ENCODE peak calls at places on chromosomes 13 and 19, in four cellular contexts. P, R, F and N are unnamed samples.
A peak's percentile ranks its signal among the peaks of the same experiment; 100 is the strongest.

GRCh38 chr19:40633207-40633606 is 32.0 kb downstream of the LTBP4 start:
- DNase-seq in R (peak; percentile 25), P (no peak), F (no peak), N (no peak)

GRCh38 chr19:10290876-10291553 is 1.3 kb downstream of the ICAM5 start:
- DNase-seq in F (no peak), P (peak; percentile 79), R (peak; percentile 43), N (peak; percentile 70)

GRCh38 chr13:49063526-49063925 is 87.8 kb downstream of the FNDC3A start:
- DNase-seq in F (no peak), R (no peak), P (no peak), N (no peak)

GRCh38 chr13:110109910-110110309 is 197.0 kb downstream of the COL4A1 start:
- DNase-seq in P (no peak), F (no peak), R (no peak), N (no peak)

GRCh38 chr19:56120371-56121179 is 520 bp downstream of the ZNF787 start:
- DNase-seq in R (peak; percentile 86), P (peak; percentile 92), F (no peak), N (peak; percentile 95)

GRCh38 chr13:42720116-42720857 is 61.1 kb upstream of the FAM216B start:
- DNase-seq in R (peak; percentile 7), P (no peak), F (peak; percentile 13), N (no peak)

GRCh38 chr19:5154129-5154798 is 185.4 kb downstream of the KDM4B start:
- DNase-seq in P (peak; percentile 75), R (peak; percentile 52), F (no peak), N (peak; percentile 82)

GRCh38 chr13:24851546-24851945 is 87.6 kb downstream of the RNF17 start:
- DNase-seq in R (no peak), P (no peak), F (no peak), N (no peak)

GRCh38 chr19:11195169-11195568 is 2.2 kb downstream of the KANK2 start:
- DNase-seq in P (no peak), R (no peak), F (no peak), N (no peak)

GRCh38 chr13:99220199-99220931 is 19.7 kb downstream of the UBAC2 start:
- DNase-seq in R (no peak), F (no peak), P (no peak), N (no peak)

GRCh38 chr19:4987286-4987685 is 18.4 kb downstream of the KDM4B start:
- DNase-seq in P (no peak), R (no peak), F (no peak), N (no peak)

GRCh38 chr13:96966415-96967102 is 27.7 kb downstream of the OXGR1 start:
- DNase-seq in R (no peak), P (no peak), F (no peak), N (no peak)

GRCh38 chr19:46069841-46070341 is 29.1 kb upstream of the IGFL4 start:
- DNase-seq in F (no peak), R (peak; percentile 42), P (no peak), N (no peak)

GRCh38 chr13:45368571-45368970 is 27.6 kb upstream of the TPT1 start:
- DNase-seq in P (no peak), R (no peak), F (no peak), N (no peak)

GRCh38 chr13:97262058-97262457 is 39.9 kb downstream of the MBNL2 start:
- DNase-seq in P (no peak), F (no peak), R (no peak), N (no peak)

GRCh38 chr13:110536006-110536693 is 25.4 kb downstream of the RAB20 start:
- DNase-seq in F (no peak), R (no peak), P (no peak), N (no peak)

GRCh38 chr13:111610077-111610476 is 289.6 kb downstream of the TEX29 start:
- DNase-seq in P (no peak), R (no peak), F (no peak), N (no peak)

GRCh38 chr13:33537691-33538090 is 252.1 kb upstream of the STARD13 start:
- DNase-seq in F (no peak), R (no peak), P (no peak), N (no peak)

GRCh38 chr19:40147338-40147692 is 43.9 kb upstream of the MAP3K10 start:
- DNase-seq in P (no peak), F (no peak), R (no peak), N (no peak)

GRCh38 chr19:41928221-41928683 is at the start of gene ERFL:
- DNase-seq in R (no peak), P (peak; percentile 75), F (no peak), N (peak; percentile 68)

GRCh38 chr13:110685305-110685704 is 20.6 kb downstream of the CARS2 start:
- DNase-seq in R (no peak), P (no peak), F (no peak), N (no peak)

GRCh38 chr19:54470991-54471782 is 1.9 kb downstream of the CDC42EP5 start:
- DNase-seq in P (no peak), R (no peak), F (no peak), N (no peak)

GRCh38 chr13:102400619-102401125 is 1.2 kb downstream of the FGF14 start:
- DNase-seq in P (no peak), F (no peak), R (no peak), N (peak; percentile 73)

GRCh38 chr19:45539460-45539859 is 32.2 kb downstream of the VASP start:
- DNase-seq in P (no peak), R (no peak), F (no peak), N (no peak)

GRCh38 chr19:2719910-2720776 is 1.0 kb downstream of the DIRAS1 start:
- DNase-seq in F (no peak), P (no peak), R (no peak), N (peak; percentile 84)

GRCh38 chr19:16051254-16052025 is 24.9 kb upstream of the TPM4 start:
- DNase-seq in R (no peak), F (no peak), P (no peak), N (no peak)

GRCh38 chr13:108176685-108177274 is 38.6 kb downstream of the LIG4 start:
- DNase-seq in P (peak; percentile 25), R (peak; percentile 42), F (no peak), N (peak; percentile 46)

GRCh38 chr13:110700186-110700585 is 5.7 kb downstream of the CARS2 start:
- DNase-seq in R (no peak), P (no peak), F (no peak), N (no peak)

GRCh38 chr19:17908244-17908643 is 24.6 kb upstream of the CCDC124 start:
- DNase-seq in R (no peak), P (no peak), F (no peak), N (no peak)
- TF ChIP-seq EP300 in R (no peak), P (no peak), F (no peak), N (no peak)

DNA sequence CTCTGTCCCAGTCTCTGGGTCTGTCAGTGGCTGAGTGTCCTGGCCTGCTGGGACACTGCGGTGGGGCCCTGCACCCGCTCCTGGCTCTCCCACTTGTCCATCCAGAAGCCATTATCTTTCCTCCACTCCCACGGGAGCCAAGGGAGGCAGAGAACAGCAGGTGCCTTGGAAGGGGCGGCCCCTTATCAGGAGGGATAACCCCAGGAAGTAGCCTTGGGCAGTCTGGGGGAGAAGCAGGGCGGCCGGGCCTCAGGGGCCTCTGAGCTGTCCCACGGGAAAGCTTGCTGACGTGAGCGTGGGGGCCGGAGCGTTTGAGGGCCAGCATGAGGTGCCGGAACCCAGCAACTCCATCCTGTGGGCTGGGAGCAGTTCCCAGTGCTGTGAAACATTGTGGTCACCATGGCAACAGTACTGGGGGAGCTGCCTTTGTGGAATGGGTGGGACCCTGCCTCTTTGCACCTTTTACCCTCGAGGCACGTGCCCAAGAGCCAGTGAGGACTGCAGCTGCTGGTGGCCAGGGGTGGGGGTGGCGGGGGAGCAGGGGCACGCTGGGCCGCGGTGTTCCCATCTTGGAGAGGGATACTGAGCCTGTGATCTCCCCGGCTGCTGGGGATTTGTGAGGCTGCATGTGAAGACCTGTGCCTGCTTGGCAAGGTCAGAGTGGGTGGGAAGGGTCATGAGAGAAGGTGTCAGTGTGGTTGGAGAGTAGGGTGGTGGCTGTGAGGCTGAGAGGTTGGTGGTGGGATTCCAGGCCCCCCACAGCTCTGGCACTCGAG is 20.9 kb downstream of the KLHL26 start:
- DNase-seq in R (no peak), F (no peak), P (peak; percentile 70), N (peak; percentile 76)
- H3K27ac ChIP-seq in R (no peak overlapping the region), F (no peak overlapping the region), P (no peak overlapping the region), N (no peak overlapping the region)

DNA sequence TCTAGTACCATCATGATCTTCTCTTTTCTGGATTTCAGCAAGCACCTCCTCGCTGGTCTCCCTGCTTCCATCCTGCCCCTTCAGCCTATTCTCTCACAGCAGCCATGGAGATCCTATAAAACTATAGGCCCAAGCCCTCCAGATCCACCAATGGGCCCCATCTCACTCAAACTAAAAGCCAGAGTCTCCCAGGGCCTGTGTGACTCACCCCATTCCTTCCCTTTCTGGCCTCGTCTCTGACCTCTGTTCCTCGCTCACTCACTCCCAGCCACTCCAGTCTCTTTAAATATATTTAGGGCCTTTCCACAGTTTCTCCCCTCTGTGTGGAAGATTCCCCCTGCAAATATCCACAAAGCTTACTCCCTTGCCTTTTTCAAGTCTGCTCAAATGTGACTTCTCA is 89.7 kb downstream of the HSPH1 start:
- DNase-seq in P (no peak), R (no peak), F (no peak), N (no peak)
- TF ChIP-seq FOXM1 in P (no peak), R (no peak), F (no peak), N (no peak)

GRCh38 chr19:1360818-1361461 is 22.8 kb upstream of the NDUFS7 start:
- DNase-seq in F (no peak), P (no peak), R (no peak), N (peak; percentile 97)
- TF ChIP-seq EP300 in F (no peak), P (no peak), R (no peak), N (no peak)